ENCODE peak calls at places on chromosomes 2 and 18, in seven cellular contexts. W is EL; E is neural progenitor cell; S is anterior cingulate cortex; T is SW 1271; G is natural killer cell treated with Interleukin-12 subunit alpha and Interleukin-12 subunit beta and Interleukin-15 and Interleukin-18, amount 100 ng/mL, for 72 hours; D is cardiac fibroblast. X is an unnamed sample.

GRCh38 chr2:67240507-67240906 is 156.6 kb upstream of the ETAA1 start:
- DNase-seq in W (peak), E (no peak), S (no peak), T (no peak), G (no peak), D (no peak), X (no peak)

GRCh38 chr2:234447963-234448362 is 48.9 kb downstream of the ARL4C start:
- DNase-seq in W (no peak), E (peak), S (no peak), T (no peak), G (no peak), D (no peak), X (no peak)

GRCh38 chr2:25112113-25112512 is 56.3 kb downstream of the POMC start:
- DNase-seq in W (no peak), E (no peak), S (no peak), T (no peak), G (no peak), D (no peak), X (no peak)

GRCh38 chr2:235979753-235980459 is 188.3 kb downstream of the GBX2 start:
- DNase-seq in W (no peak), E (no peak), S (peak), T (no peak), G (no peak), D (no peak), X (no peak)

GRCh38 chr2:215796160-215796559 is 217.2 kb downstream of the MREG start:
- DNase-seq in W (peak), E (no peak), S (no peak), T (no peak), G (no peak), D (peak), X (no peak)

GRCh38 chr18:44708451-44709083 is 27.9 kb downstream of the SETBP1 start:
- DNase-seq in W (no peak), E (no peak), S (no peak), T (no peak), G (no peak), D (no peak), X (no peak)

GRCh38 chr2:132670104-132670960 is at the start of gene LYPD1:
- DNase-seq in W (peak), E (peak), S (peak), T (peak), G (no peak), D (no peak), X (peak)

GRCh38 chr2:29700560-29700959 is 220.8 kb downstream of the ALK start:
- DNase-seq in W (peak), E (no peak), S (no peak), T (peak), G (no peak), D (no peak), X (no peak)

GRCh38 chr2:97858442-97858841 is 137.3 kb downstream of the TMEM131 start:
- DNase-seq in W (no peak), E (peak), S (no peak), T (no peak), G (no peak), D (no peak), X (no peak)

GRCh38 chr18:77115461-77115907 is 17.1 kb downstream of the MBP start:
- DNase-seq in W (no peak), E (no peak), S (no peak), T (no peak), G (peak), D (no peak), X (no peak)

GRCh38 chr2:23628926-23629325 is 243.9 kb downstream of the KLHL29 start:
- DNase-seq in W (no peak), E (peak), S (no peak), T (no peak), G (no peak), D (no peak), X (no peak)

GRCh38 chr2:144546933-144547332 is 27.0 kb upstream of the ZEB2 start:
- DNase-seq in W (no peak), E (no peak), S (no peak), T (no peak), G (no peak), D (no peak), X (no peak)

GRCh38 chr18:7901657-7902056 is 334.5 kb downstream of the PTPRM start:
- DNase-seq in W (no peak), E (no peak), S (no peak), T (no peak), G (no peak), D (no peak), X (no peak)

GRCh38 chr2:236998250-236998649 is 87.4 kb upstream of the COPS8 start:
- DNase-seq in W (peak), E (no peak), S (no peak), T (no peak), G (no peak), D (peak), X (no peak)

GRCh38 chr2:30301551-30301950 is 70.2 kb downstream of the LBH start:
- DNase-seq in W (no peak), E (peak), S (no peak), T (no peak), G (no peak), D (no peak), X (no peak)

GRCh38 chr2:23492941-23493340 is 108.0 kb downstream of the KLHL29 start:
- DNase-seq in W (no peak), E (no peak), S (no peak), T (no peak), G (no peak), D (no peak), X (no peak)

GRCh38 chr2:177553176-177553909 is 160.8 kb downstream of the AGPS start:
- DNase-seq in W (peak), E (no peak), S (no peak), T (no peak), G (no peak), D (peak), X (no peak)

GRCh38 chr2:171957061-171957460 is 34.8 kb downstream of the HAT1 start:
- DNase-seq in W (peak), E (peak), S (no peak), T (peak), G (no peak), D (no peak), X (no peak)

GRCh38 chr2:150134223-150134858 is 353.1 kb downstream of the RND3 start:
- DNase-seq in W (peak), E (no peak), S (no peak), T (no peak), G (no peak), D (peak), X (no peak)

GRCh38 chr18:41096504-41096903 is 858.5 kb upstream of the PIK3C3 start:
- DNase-seq in W (no peak), E (peak), S (no peak), T (no peak), G (no peak), D (peak), X (no peak)

GRCh38 chr2:3613524-3613905 is 18.6 kb downstream of the COLEC11 start:
- DNase-seq in W (no peak), E (no peak), S (no peak), T (no peak), G (no peak), D (no peak), X (peak)

GRCh38 chr2:48279347-48279746 is 250.6 kb upstream of the STON1 start:
- DNase-seq in W (no peak), E (peak), S (no peak), T (no peak), G (no peak), D (no peak), X (no peak)

GRCh38 chr18:24022141-24022540 is 7.6 kb downstream of the TTC39C start:
- DNase-seq in W (peak), E (no peak), S (no peak), T (no peak), G (no peak), D (peak), X (no peak)

GRCh38 chr2:23520256-23520655 is 135.3 kb downstream of the KLHL29 start:
- DNase-seq in W (no peak), E (no peak), S (no peak), T (peak), G (no peak), D (no peak), X (no peak)

GRCh38 chr18:80246656-80247402 is 485 bp downstream of the PARD6G start:
- DNase-seq in W (peak), E (peak), S (no peak), T (no peak), G (no peak), D (no peak), X (peak)

GRCh38 chr2:118750959-118751565 is 96.4 kb downstream of the EN1 start:
- DNase-seq in W (no peak), E (no peak), S (no peak), T (no peak), G (no peak), D (peak), X (no peak)